ENCODE peak calls at places on chromosomes 12 and 14, in four cellular contexts. N, P, L and K are unnamed samples.

GRCh38 chr12:66804555-66804954 is 125.7 kb upstream of the GRIP1 start:
- DNase-seq in N (no peak), P (no peak), L (no peak), K (no peak)

GRCh38 chr12:69779928-69780327 is 41.3 kb downstream of the RAB3IP start:
- DNase-seq in N (peak), P (peak), L (peak), K (peak)

GRCh38 chr12:54588110-54588831 is at the start of gene PPP1R1A:
- DNase-seq in N (no peak), P (no peak), L (peak), K (peak)

GRCh38 chr12:93111791-93112208 is 182.7 kb upstream of the EEA1 start:
- DNase-seq in N (no peak), P (no peak), L (no peak), K (no peak)

GRCh38 chr12:981956-982355 is 9.1 kb upstream of the ERC1 start:
- DNase-seq in N (no peak), P (no peak), L (no peak), K (no peak)

GRCh38 chr12:120367252-120367923 is 1.6 kb downstream of the MSI1 start:
- DNase-seq in N (no peak), P (no peak), L (peak), K (peak)

GRCh38 chr12:54431911-54432814 is 13.1 kb upstream of the ITGA5 start:
- DNase-seq in N (no peak), P (peak), L (peak), K (peak)

GRCh38 chr12:10307630-10308029 is at the start of gene KLRD1:
- DNase-seq in N (no peak), P (no peak), L (no peak), K (no peak)

GRCh38 chr14:105292810-105293711 is 7.7 kb downstream of the BRF1 start:
- DNase-seq in N (no peak), P (no peak), L (no peak), K (no peak)

GRCh38 chr12:97308576-97309198 is 153.9 kb upstream of the RMST start:
- DNase-seq in N (no peak), P (peak), L (peak), K (no peak)

GRCh38 chr12:64616221-64616620 is 5.9 kb downstream of the RASSF3 start:
- DNase-seq in N (no peak), P (peak), L (no peak), K (no peak)

GRCh38 chr14:98404811-98405210 is 867.2 kb downstream of the BCL11B start:
- DNase-seq in N (no peak), P (no peak), L (peak), K (no peak)

GRCh38 chr12:10749700-10750384 is 26.7 kb upstream of the YBX3 start:
- DNase-seq in N (peak), P (peak), L (peak), K (peak)

GRCh38 chr12:2417761-2418160 is 365.0 kb downstream of the CACNA1C start:
- DNase-seq in N (peak), P (no peak), L (no peak), K (peak)

GRCh38 chr12:108764540-108765288 is 33.4 kb upstream of the CORO1C start:
- DNase-seq in N (no peak), P (no peak), L (no peak), K (no peak)

GRCh38 chr12:92021665-92022033 is 124.0 kb downstream of the BTG1 start:
- DNase-seq in N (peak), P (no peak), L (peak), K (peak)

GRCh38 chr12:21065845-21066244 is 65.1 kb upstream of the SLCO1B1 start:
- DNase-seq in N (no peak), P (no peak), L (peak), K (no peak)

GRCh38 chr14:85175556-85175955 is 354.4 kb upstream of the FLRT2 start:
- DNase-seq in N (no peak), P (peak), L (no peak), K (no peak)

GRCh38 chr12:28189774-28190320 is 409 bp upstream of the CCDC91 start:
- DNase-seq in N (no peak), P (no peak), L (no peak), K (no peak)

GRCh38 chr12:100279159-100279558 is 12.2 kb downstream of the SCYL2 start:
- DNase-seq in N (no peak), P (no peak), L (peak), K (peak)

GRCh38 chr14:74551431-74551830 is 57.9 kb downstream of the ISCA2 start:
- DNase-seq in N (no peak), P (no peak), L (no peak), K (no peak)

GRCh38 chr14:74550071-74550470 is 56.5 kb downstream of the ISCA2 start:
- DNase-seq in N (no peak), P (no peak), L (no peak), K (no peak)

GRCh38 chr14:74551903-74552371 is 58.4 kb downstream of the ISCA2 start:
- DNase-seq in N (no peak), P (no peak), L (peak), K (no peak)

GRCh38 chr14:74549588-74549987 is 56.0 kb downstream of the ISCA2 start:
- DNase-seq in N (no peak), P (no peak), L (peak), K (no peak)

DNA sequence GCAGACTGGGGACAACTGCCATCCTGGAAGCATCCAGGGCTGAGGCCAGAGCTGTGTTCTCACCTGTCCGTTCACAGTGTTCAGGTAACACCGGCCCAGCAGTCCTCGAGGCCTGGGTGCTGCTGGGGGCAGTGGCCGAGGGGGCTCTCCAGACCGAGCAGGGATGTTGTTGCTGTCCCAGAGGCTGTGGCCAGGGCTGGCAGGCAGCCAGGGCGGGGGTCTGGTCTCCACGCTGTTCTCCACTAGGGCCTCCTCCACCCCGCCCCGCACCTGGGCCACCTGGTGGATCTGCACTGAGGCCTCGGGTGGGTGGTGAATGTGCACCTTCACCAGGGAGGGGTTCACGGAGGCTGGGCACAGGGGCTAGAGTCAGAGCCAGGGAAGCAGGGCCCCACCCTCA is 57.4 kb downstream of the ISCA2 start:
- DNase-seq in N (no peak), P (no peak), L (no peak), K (no peak)
- H4K5ac ChIP-seq in N (no peak), P (no peak), L (no peak), K (no peak)

GRCh38 chr14:100866666-100867630 is 36.6 kb downstream of the RTL1 start:
- DNase-seq in N (no peak), P (no peak), L (no peak), K (no peak)

GRCh38 chr14:100864206-100864605 is 38.3 kb downstream of the MEG3 start:
- DNase-seq in N (no peak), P (no peak), L (no peak), K (no peak)

GRCh38 chr14:100862793-100863192 is 36.9 kb downstream of the MEG3 start:
- DNase-seq in N (no peak), P (no peak), L (no peak), K (no peak)

GRCh38 chr14:100865682-100866591 is 37.6 kb downstream of the RTL1 start:
- DNase-seq in N (no peak), P (no peak), L (no peak), K (no peak)

GRCh38 chr14:100864960-100865681 is 38.4 kb downstream of the RTL1 start:
- DNase-seq in N (no peak), P (peak), L (no peak), K (no peak)
- H2BK5ac ChIP-seq in N (no peak), P (no peak), L (no peak), K (no peak)

GRCh38 chr12:132330549-132330881 is 1.1 kb upstream of the GALNT9 start:
- DNase-seq in N (no peak), P (no peak), L (no peak), K (no peak)

GRCh38 chr12:132327351-132328171 is 1.8 kb downstream of the GALNT9 start:
- DNase-seq in N (no peak), P (peak), L (peak), K (no peak)

GRCh38 chr12:132328282-132329029 is 933 bp downstream of the GALNT9 start:
- DNase-seq in N (no peak), P (no peak), L (no peak), K (no peak)

GRCh38 chr12:132329036-132329738 is at the start of gene GALNT9:
- DNase-seq in N (no peak), P (no peak), L (peak), K (peak)

DNA sequence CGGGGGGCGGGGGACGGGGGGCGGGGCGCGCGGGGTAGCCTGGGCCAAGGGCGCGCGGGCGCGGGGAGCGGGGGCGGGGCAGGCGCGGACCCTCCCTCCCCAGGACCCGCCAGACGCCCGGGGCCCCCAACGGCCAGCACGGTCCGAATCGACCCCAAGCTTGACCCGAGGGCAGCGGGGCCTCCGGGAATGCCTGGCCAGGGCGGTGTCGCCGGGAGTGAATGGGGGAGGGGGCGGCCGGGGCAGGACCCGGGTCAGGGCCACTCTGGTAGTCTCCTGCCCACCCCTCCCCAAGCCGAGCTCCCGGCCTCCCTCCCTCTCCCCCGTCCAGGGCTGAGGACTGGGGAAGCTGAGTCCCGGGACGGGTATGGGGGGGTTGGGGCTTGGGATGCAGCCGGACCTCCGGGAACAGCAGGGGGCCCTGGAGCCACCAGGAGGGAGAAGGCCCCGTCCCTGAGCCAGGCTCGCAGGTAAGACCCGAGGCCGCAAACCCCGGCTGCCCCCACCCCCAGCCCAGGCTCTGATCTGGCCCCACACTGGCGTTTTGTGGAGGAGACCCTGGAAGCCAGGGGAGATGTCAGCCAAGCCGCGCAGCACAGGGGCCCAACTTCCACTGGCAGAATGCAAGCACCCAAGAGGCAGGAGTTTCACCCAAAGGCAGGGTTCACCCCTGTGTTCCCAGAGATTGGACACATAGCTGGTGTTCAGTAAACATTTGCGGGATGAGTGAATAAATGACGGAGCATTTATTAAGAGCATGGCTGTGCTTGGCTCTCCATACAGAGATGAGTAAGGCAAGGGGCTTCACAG is 555 bp upstream of the GALNT9 start:
- DNase-seq in N (no peak), P (no peak), L (no peak), K (no peak)
- H4K5ac ChIP-seq in N (no peak), P (no peak), L (no peak), K (no peak)

DNA sequence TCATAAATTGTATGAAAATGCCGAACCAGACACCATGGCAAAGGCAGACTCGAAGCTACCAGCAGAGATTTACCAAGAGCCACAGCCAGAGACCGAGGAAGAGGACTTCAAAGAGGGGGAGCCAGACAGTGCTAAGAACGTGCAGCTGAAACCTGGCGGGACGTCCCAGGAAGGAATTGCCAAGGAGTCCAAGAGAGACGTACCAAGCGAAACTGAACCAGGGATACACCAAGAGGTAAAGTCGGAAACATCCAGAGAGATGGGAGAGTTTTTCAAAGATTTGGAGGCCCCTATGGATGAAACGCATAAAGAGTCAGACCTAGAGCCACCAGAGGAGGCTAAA is 294 bp downstream of the SAMD15 start:
- DNase-seq in N (no peak), P (no peak), L (no peak), K (no peak)
- H2BK5ac ChIP-seq in N (no peak), P (no peak), L (no peak), K (no peak)

GRCh38 chr14:21642683-21643082 is 7.9 kb upstream of the OR10G2 start:
- DNase-seq in N (no peak), P (no peak), L (no peak), K (no peak)

GRCh38 chr14:21652209-21652808 is 1.3 kb upstream of the OR4E2 start:
- DNase-seq in N (no peak), P (no peak), L (peak), K (no peak)

GRCh38 chr14:21643407-21643806 is 8.7 kb upstream of the OR10G2 start:
- DNase-seq in N (no peak), P (no peak), L (no peak), K (no peak)

GRCh38 chr14:21647380-21647779 is 6.3 kb upstream of the OR4E2 start:
- DNase-seq in N (no peak), P (peak), L (no peak), K (no peak)
- H4K5ac ChIP-seq in N (no peak), P (no peak), L (no peak), K (no peak)

GRCh38 chr14:94562019-94562418 is 777 bp downstream of the SERPINA4 start:
- DNase-seq in N (no peak), P (no peak), L (no peak), K (no peak)
- H2BK5ac ChIP-seq in N (no peak), P (no peak), L (no peak), K (no peak)